ENCODE peak calls at places on chromosomes 16 and 17, in seven cellular contexts. U is H9, K is IMR-90, I is mesenchymal stem cell, N is trophoblast cell, D is neuronal stem cell, S is mesendoderm. O is an unnamed sample.

GRCh38 chr16:61791465-61791864 is 244.8 kb downstream of the CDH8 start:
- DNase-seq in S (no peak), U (no peak), N (peak; percentile 14), D (no peak), I (no peak), K (no peak), O (no peak)

GRCh38 chr16:78469787-78470186 is 370.3 kb downstream of the WWOX start:
- DNase-seq in S (peak; percentile 35), K (no peak), U (no peak), I (no peak), N (no peak), D (no peak), O (no peak)

GRCh38 chr17:325270-325976 is 27.2 kb downstream of the RPH3AL start:
- DNase-seq in D (no peak), K (no peak), S (no peak), N (no peak), U (no peak), I (no peak), O (no peak)

GRCh38 chr17:67239597-67239996 is 5.4 kb downstream of the HELZ start:
- DNase-seq in U (no peak), I (peak; percentile 79), N (peak; percentile 64), D (no peak), S (no peak), K (peak; percentile 82), O (no peak)

GRCh38 chr17:81020767-81021497 is 14.0 kb upstream of the BAIAP2 start:
- DNase-seq in K (peak; percentile 34), D (no peak), N (no peak), I (no peak), U (no peak), S (no peak), O (no peak)

GRCh38 chr17:50346313-50347086 is 574 bp downstream of the XYLT2 start:
- DNase-seq in N (peak; percentile 46), K (no peak), U (peak; percentile 80), S (peak; percentile 55), D (no peak), I (peak; percentile 42), O (peak; percentile 83)

GRCh38 chr16:26316683-26317464 is 625.1 kb downstream of the HS3ST4 start:
- DNase-seq in I (no peak), S (peak; percentile 51), D (peak; percentile 42), U (peak; percentile 47), K (no peak), N (no peak), O (peak; percentile 9)

GRCh38 chr17:40483679-40484078 is 17.7 kb downstream of the TNS4 start:
- DNase-seq in K (no peak), U (no peak), D (no peak), I (no peak), N (no peak), S (peak; percentile 96), O (no peak)

DNA sequence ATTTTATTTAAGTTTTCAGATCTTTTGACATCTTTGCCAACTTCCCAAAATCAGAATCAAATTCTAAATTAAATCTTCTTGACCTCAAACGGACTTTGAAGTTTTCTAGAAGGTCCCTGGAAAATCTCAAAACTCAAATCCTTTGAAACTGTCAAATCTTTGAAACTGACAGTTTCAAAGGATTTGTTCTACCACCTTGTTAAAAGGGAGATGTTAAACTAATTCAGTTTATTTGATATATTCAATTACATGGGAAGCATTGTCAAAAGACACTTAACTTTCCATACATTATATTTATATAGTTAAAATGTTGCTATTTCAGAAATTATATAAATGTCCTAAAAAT is 3.4 kb upstream of the DPEP1 start:
- DNase-seq in S (no peak), U (no peak), N (no peak), K (no peak), I (no peak), D (no peak), O (no peak)
- H3K23ac ChIP-seq in S (no peak overlapping the region), U (no peak overlapping the region), N (no peak overlapping the region), K (no peak overlapping the region), I (no peak overlapping the region), D (no peak overlapping the region), O (no peak overlapping the region)

DNA sequence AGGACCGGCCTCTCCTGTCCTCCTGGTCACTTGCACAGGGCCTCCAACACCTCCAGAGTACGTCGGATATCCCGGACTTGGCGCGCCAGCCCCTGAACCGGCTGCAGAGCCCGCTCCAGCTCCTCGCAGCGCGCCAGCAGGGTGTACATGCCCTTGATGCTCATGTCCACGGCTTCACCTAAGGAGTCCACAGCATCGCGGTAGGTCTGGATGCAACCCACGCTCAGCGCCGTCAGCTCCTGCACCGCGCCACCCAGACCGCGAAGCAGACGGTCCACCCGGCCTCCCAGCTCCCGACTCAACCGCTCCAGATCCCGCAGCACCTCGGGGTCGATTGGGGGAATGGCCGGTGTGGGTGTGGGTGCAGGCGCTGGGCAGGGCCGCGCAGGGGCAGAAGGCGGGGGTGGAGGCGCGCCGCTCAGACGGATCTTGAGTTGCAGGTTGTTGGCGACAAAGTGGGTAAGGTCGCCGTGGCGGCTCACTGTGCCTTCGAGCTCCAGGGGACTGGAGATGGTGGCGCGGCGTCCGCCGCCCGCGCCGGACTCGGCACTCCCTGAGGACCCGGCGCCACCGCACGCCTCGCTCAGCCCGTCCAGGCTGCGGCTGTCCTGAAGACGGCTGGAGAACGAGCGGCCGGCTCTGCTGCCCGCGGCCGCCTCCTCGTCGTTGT is 804 bp downstream of the BORCS6 start:
- DNase-seq in I (peak; percentile 44), K (no peak), N (peak; percentile 34), D (no peak), S (no peak), U (no peak), O (no peak)
- H3K23ac ChIP-seq in I (peak overlapping the region; percentile 66), K (peak overlapping the region; percentile 31), N (no peak overlapping the region), D (peak overlapping the region; percentile 90), S (peak overlapping the region; percentile 76), U (no peak overlapping the region), O (no peak overlapping the region)

GRCh38 chr16:27518226-27518625 is 31.5 kb downstream of the GTF3C1 start:
- DNase-seq in K (no peak), N (no peak), U (no peak), D (no peak), I (no peak), S (no peak), O (no peak)
- H3K23ac ChIP-seq in K (no peak overlapping the region), N (no peak overlapping the region), U (no peak overlapping the region), D (no peak overlapping the region), I (no peak overlapping the region), S (no peak overlapping the region), O (no peak overlapping the region)

GRCh38 chr17:37828313-37829124 is 83.7 kb upstream of the HNF1B start:
- DNase-seq in U (no peak), S (peak; percentile 41), I (peak; percentile 65), K (peak; percentile 28), D (no peak), N (no peak), O (no peak)
- H3K23ac ChIP-seq in U (no peak overlapping the region), S (no peak overlapping the region), I (no peak overlapping the region), K (peak overlapping the region; percentile 43), D (no peak overlapping the region), N (no peak overlapping the region), O (no peak overlapping the region)

DNA sequence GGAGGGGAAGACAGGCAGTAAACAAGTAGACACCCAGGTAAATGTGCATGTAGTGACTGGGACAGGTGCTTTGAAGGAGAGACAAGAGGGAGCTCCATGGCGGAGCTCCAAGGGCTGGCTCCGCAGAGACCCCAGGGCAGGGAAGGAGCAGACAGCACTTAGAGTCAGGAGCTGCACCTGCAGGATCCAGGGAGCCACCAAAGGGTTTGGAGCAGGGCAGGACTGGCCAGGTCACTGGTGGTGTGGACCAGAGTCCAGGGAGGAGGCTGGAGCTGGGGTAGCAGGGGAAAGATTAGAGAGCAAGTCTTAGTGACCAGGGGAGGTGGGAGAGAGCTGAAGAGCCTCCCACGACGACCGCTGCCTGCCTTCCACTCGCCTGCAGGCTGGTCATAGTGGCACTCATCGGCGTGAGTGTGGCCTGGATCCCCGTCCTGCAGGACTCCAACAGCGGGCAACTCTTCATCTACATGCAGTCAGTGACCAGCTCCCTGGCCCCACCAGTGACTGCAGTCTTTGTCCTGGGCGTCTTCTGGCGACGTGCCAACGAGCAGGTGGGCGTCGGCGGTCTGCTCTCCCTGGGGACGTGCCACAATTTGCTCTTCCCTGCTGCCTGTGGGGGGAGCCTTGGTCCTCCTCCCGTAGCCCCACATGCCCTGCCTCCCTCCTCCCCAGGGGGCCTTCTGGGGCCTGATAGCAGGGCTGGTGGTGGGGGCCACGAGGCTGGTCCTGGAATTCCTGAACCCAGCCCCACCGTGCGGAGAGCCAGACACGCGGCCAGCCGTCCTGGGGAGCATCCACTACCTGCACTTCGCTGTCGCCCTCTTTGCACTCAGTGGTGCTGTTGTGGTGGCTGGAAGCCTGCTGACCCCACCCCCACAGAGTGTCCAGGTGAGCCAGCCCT is 14.7 kb upstream of the FAM83G start:
- DNase-seq in I (no peak), K (no peak), N (no peak), S (no peak), U (no peak), D (no peak), O (no peak)
- H3K23ac ChIP-seq in I (no peak overlapping the region), K (no peak overlapping the region), N (no peak overlapping the region), S (no peak overlapping the region), U (no peak overlapping the region), D (peak overlapping the region; percentile 37), O (no peak overlapping the region)

O was measured in H1.